ENCODE peak calls at places on chromosomes 12 and 14, in five cellular contexts. O is OCI-LY7, X is hepatocyte, L is MM.1S, Z is HCT116. D is an unnamed sample. For H3K4me1, the result is how much of the 10 kb centered on the place peaks cover.

GRCh38 chr12:4579305-4580097 is 17.5 kb downstream of the DYRK4 start:
- DNase-seq in X (no peak), L (no peak), O (peak), Z (no peak), D (peak)

GRCh38 chr14:91429385-91429784 is 11.8 kb upstream of the CCDC88C start:
- DNase-seq in L (no peak), Z (no peak), X (no peak), O (no peak), D (no peak)

GRCh38 chr12:123149828-123150272 is 1.0 kb downstream of the PITPNM2 start:
- DNase-seq in X (no peak), O (no peak), L (no peak), Z (no peak), D (peak)

GRCh38 chr12:46455648-46456352 is 83.2 kb upstream of the SLC38A2 start:
- DNase-seq in Z (peak), X (peak), L (no peak), O (no peak), D (no peak)

GRCh38 chr14:63343878-63344277 is 25.1 kb upstream of the GPHB5 start:
- DNase-seq in Z (no peak), O (no peak), X (no peak), L (no peak), D (no peak)

GRCh38 chr14:89013698-89014569 is 189.5 kb downstream of the TTC8 start:
- DNase-seq in O (no peak), X (no peak), L (no peak), Z (no peak), D (no peak)

GRCh38 chr14:24256960-24257359 is 6.0 kb downstream of the TGM1 start:
- DNase-seq in Z (no peak), X (no peak), O (no peak), L (no peak), D (no peak)

GRCh38 chr12:53232641-53233538 is 881 bp upstream of the RARG start:
- DNase-seq in Z (no peak), X (peak), L (peak), O (no peak), D (peak)

GRCh38 chr12:124446364-124446763 is 121.0 kb downstream of the NCOR2 start:
- DNase-seq in O (no peak), X (no peak), L (no peak), Z (no peak), D (no peak)

GRCh38 chr12:95829395-95829794 is 29.4 kb upstream of the SNRPF start:
- DNase-seq in L (no peak), Z (no peak), X (no peak), O (no peak), D (no peak)

GRCh38 chr12:94745562-94745961 is 95.2 kb upstream of the TMCC3 start:
- DNase-seq in L (no peak), X (no peak), O (no peak), Z (no peak), D (no peak)

GRCh38 chr14:54564071-54564798 is 2.7 kb upstream of the SAMD4A start:
- DNase-seq in X (peak), Z (no peak), O (peak), L (peak), D (peak)

GRCh38 chr12:52722680-52723079 is 19.4 kb upstream of the KRT77 start:
- DNase-seq in O (no peak), L (no peak), Z (no peak), X (no peak), D (no peak)

GRCh38 chr14:105411017-105411941 is 8.3 kb upstream of the MTA1 start:
- DNase-seq in O (no peak), X (peak), L (no peak), Z (no peak), D (peak)

GRCh38 chr14:85124896-85125295 is 405.0 kb upstream of the FLRT2 start:
- DNase-seq in O (no peak), X (no peak), Z (no peak), L (no peak), D (no peak)

GRCh38 chr12:53944907-53945847 is 6.5 kb downstream of the HOXC13 start:
- DNase-seq in O (no peak), X (no peak), L (no peak), Z (no peak), D (peak)

GRCh38 chr14:67749341-67750110 is 47.8 kb downstream of the RDH12 start:
- DNase-seq in L (no peak), Z (no peak), X (no peak), O (no peak), D (no peak)

GRCh38 chr14:36065831-36066230 is 110.7 kb downstream of the PTCSC3 start:
- DNase-seq in L (no peak), O (no peak), Z (no peak), X (no peak), D (no peak)

GRCh38 chr12:79690606-79691298 is at the start of gene PAWR:
- DNase-seq in O (peak), L (peak), Z (peak), X (peak), D (peak)

GRCh38 chr12:40248585-40249297 is 23.9 kb downstream of the LRRK2 start:
- DNase-seq in O (peak), Z (no peak), L (no peak), X (no peak), D (no peak)

GRCh38 chr14:52686176-52686575 is 9.2 kb downstream of the ERO1A start:
- DNase-seq in L (no peak), X (no peak), Z (no peak), O (no peak), D (no peak)

GRCh38 chr12:72209096-72209495 is 63.1 kb upstream of the TRHDE start:
- DNase-seq in L (no peak), O (no peak), Z (no peak), X (no peak), D (no peak)

GRCh38 chr14:64695071-64695470 is 9.2 kb upstream of the PLEKHG3 start:
- DNase-seq in L (no peak), O (no peak), X (no peak), Z (no peak), D (no peak)

GRCh38 chr12:122874081-122874480 is 21.8 kb downstream of the VPS37B start:
- DNase-seq in L (no peak), X (no peak), Z (no peak), O (no peak), D (peak)

GRCh38 chr14:23299186-23299521 is 3.5 kb downstream of the PPP1R3E start:
- DNase-seq in X (no peak), Z (no peak), O (no peak), L (no peak), D (no peak)

GRCh38 chr12:124542021-124542941 is 25.1 kb downstream of the NCOR2 start:
- DNase-seq in X (no peak), L (no peak), O (no peak), Z (no peak), D (no peak)

GRCh38 chr14:56131004-56131864 is 13.0 kb downstream of the PELI2 start:
- DNase-seq in O (no peak), L (no peak), Z (no peak), X (no peak), D (no peak)

GRCh38 chr12:99152337-99152736 is 495.2 kb upstream of the GARIN6 start:
- DNase-seq in X (no peak), O (no peak), Z (no peak), L (no peak), D (no peak)

GRCh38 chr14:69055973-69056372 is 76.9 kb upstream of the ACTN1 start:
- DNase-seq in X (no peak), O (no peak), L (no peak), Z (no peak), D (no peak)
- H3K4me1 ChIP-seq in X (under half), O (under half), L (under half), Z (under half), D (under half)

DNA sequence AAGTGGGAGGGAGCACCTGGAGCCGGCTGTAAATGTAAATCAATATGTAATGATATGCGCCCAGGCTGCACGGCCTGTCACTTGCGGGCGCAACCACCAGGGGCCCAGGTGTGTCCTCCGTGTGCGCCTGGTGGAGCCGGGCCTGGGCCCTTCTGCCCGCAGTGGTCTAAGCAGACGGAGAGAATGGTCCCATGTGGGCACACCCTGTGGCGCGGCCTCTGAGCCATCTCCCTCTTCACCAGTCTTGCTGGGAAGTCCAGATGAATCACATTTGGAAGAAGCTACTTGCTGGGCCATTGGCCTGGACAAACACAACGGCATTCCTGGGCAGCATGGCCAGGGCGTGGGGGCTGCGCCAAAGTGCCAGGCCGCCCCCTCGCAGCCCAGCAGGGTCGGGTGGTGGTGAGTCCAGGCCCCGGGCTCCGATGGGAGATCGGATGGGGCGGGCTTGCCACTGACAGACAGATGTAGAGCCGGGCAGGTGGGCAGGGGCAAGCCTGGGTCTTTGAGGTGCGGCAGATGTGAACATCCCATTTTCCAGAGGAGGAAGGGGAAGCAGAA is 193.2 kb upstream of the C14orf180 start:
- DNase-seq in O (no peak), X (no peak), L (no peak), Z (no peak), D (no peak)
- TF ChIP-seq EZH2phosphoT487 in O (no peak), X (no peak), L (no peak), Z (no peak), D (no peak)

GRCh38 chr14:94995551-94995950 is 161.8 kb downstream of the DICER1 start:
- DNase-seq in L (no peak), X (no peak), Z (no peak), O (no peak), D (no peak)

GRCh38 chr14:94994245-94994644 is 163.1 kb downstream of the DICER1 start:
- DNase-seq in Z (no peak), O (no peak), X (no peak), L (no peak), D (no peak)

GRCh38 chr14:94998702-94999101 is 158.6 kb downstream of the DICER1 start:
- DNase-seq in O (no peak), Z (no peak), X (no peak), L (no peak), D (peak)

GRCh38 chr14:95003099-95003960 is 154.0 kb downstream of the DICER1 start:
- DNase-seq in X (no peak), O (no peak), Z (no peak), L (no peak), D (no peak)

DNA sequence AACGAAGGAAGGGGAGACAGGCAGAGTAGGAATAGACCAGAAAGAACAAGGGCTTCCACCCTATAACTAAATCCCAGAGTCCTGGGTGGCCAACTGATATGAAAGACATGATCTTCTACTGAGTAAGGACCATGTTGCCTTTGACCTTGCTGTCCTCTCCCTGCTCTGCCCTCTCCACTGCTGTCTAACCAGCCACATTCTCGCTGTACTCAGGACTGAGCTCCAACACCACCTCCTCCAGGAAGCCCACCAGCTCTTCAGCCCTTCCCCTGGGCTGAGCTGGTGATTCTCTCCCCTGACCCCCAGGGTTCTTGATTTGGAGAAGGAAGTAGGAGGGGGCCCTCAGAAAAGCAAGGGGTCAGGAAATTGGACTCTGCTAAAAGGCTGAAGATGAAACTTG is 159.2 kb downstream of the DICER1 start:
- DNase-seq in Z (no peak), O (no peak), L (no peak), X (no peak), D (no peak)
- H3K4me1 ChIP-seq in Z (under half), O (under half), L (under half), X (under half), D (under half)

GRCh38 chr12:31989987-31990386 is 30.8 kb downstream of the RESF1 start:
- DNase-seq in X (peak), O (no peak), L (no peak), Z (no peak), D (no peak)
- TF ChIP-seq EZH2phosphoT487 in X (no peak), O (no peak), L (no peak), Z (no peak), D (no peak)

GRCh38 chr12:473198-473597 is 13.5 kb downstream of the B4GALNT3 start:
- DNase-seq in Z (no peak), X (no peak), L (no peak), O (no peak), D (no peak)
- H3K4me1 ChIP-seq in Z (under half), X (under half), L (under half), O (under half), D (under half)

D was measured in GM23338.